ENCODE peak calls at places on chromosome 2, in four cellular contexts. E is neuronal stem cell, L is IMR-90, H is H9. Z is an unnamed sample.

GRCh38 chr2:109129921-109130725 is 1.1 kb downstream of the SH3RF3 start:
- DNase-seq in L (peak), H (peak), E (no peak), Z (peak)

GRCh38 chr2:12412898-12413305 is 303.8 kb upstream of the TRIB2 start:
- DNase-seq in H (no peak), L (peak), E (no peak), Z (no peak)

GRCh38 chr2:191703079-191703725 is 25.3 kb downstream of the NABP1 start:
- DNase-seq in E (no peak), L (no peak), H (no peak), Z (no peak)

GRCh38 chr2:138689705-138690104 is 90.5 kb downstream of the NXPH2 start:
- DNase-seq in L (no peak), E (no peak), H (no peak), Z (no peak)

GRCh38 chr2:68974946-68975665 is 670 bp downstream of the GKN1 start:
- DNase-seq in H (no peak), L (no peak), E (no peak), Z (no peak)

GRCh38 chr2:74292752-74293151 is 50.5 kb downstream of the SLC4A5 start:
- DNase-seq in L (peak), E (no peak), H (no peak), Z (no peak)

GRCh38 chr2:11858883-11859282 is 112.5 kb downstream of the LPIN1 start:
- DNase-seq in L (no peak), H (no peak), E (no peak), Z (no peak)

GRCh38 chr2:197255550-197255949 is 55.0 kb downstream of the ANKRD44 start:
- DNase-seq in H (peak), L (peak), E (peak), Z (no peak)

GRCh38 chr2:33316314-33316713 is 160.1 kb upstream of the RASGRP3 start:
- DNase-seq in E (no peak), L (no peak), H (no peak), Z (no peak)

GRCh38 chr2:124309563-124310138 is 284.6 kb downstream of the CNTNAP5 start:
- DNase-seq in L (no peak), H (no peak), E (no peak), Z (no peak)

GRCh38 chr2:210226186-210226585 is 939 bp upstream of the ACADL start:
- DNase-seq in H (no peak), E (no peak), L (no peak), Z (no peak)

GRCh38 chr2:170157025-170157684 is 20.8 kb upstream of the MYO3B start:
- DNase-seq in L (peak), E (no peak), H (no peak), Z (no peak)

GRCh38 chr2:121386707-121387106 is 101.7 kb upstream of the TFCP2L1 start:
- DNase-seq in L (peak), E (no peak), H (no peak), Z (no peak)

GRCh38 chr2:238160206-238161129 is 1.7 kb downstream of the ERFE start:
- DNase-seq in H (peak), L (peak), E (no peak), Z (peak)

GRCh38 chr2:72220170-72220569 is 72.5 kb upstream of the CYP26B1 start:
- DNase-seq in L (no peak), H (peak), E (peak), Z (peak)

GRCh38 chr2:85744771-85745601 is 8.8 kb upstream of the ATOH8 start:
- DNase-seq in L (peak), E (no peak), H (no peak), Z (no peak)

GRCh38 chr2:12819721-12820120 is 103.0 kb downstream of the TRIB2 start:
- DNase-seq in H (no peak), L (peak), E (no peak), Z (no peak)

DNA sequence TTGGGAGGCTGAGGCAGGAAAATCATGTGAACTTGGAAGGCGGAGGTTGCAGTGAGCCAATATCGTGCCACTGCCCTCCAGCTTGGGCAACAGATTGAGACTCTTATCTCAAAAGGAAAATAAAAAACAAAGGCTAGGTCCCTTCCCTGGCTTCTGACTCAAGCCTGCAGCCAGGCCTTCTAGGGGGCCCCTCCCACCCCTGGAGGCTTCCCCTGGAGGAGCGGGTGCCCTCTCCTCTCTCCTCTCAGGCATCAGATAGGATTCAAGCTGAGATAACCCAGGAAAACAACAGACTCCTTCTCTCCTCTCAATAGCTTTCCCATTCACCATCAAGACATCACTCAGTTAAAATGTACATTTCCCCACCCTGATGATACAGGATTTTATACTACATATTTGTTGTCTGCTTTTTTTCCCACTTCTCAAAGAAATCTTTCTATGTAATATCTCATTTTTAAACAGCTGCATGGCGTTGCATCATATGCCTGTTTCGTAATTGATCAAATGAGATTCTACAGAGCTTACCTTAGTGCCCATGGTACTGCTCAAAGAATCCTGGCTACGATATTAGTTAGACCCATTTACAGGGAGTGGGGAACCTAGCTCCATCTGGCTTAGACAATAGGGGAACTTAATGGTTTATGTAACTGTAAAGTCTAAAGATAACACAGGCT is 20.6 kb upstream of the C2orf72 start:
- DNase-seq in E (no peak), L (no peak), H (no peak), Z (no peak)
- H4K91ac ChIP-seq in E (no peak), L (no peak), H (no peak), Z (no peak)

GRCh38 chr2:64609229-64609994 is 44.3 kb downstream of the SERTAD2 start:
- DNase-seq in L (peak), H (peak), E (no peak), Z (peak)
- H4K91ac ChIP-seq in L (no peak), H (no peak), E (no peak), Z (no peak)

GRCh38 chr2:171409436-171409971 is 24.3 kb downstream of the METTL8 start:
- DNase-seq in H (peak), L (no peak), E (no peak), Z (no peak)
- H4K91ac ChIP-seq in H (no peak), L (peak), E (no peak), Z (peak)

GRCh38 chr2:131682122-131682944 is 154.6 kb downstream of the CCDC74A start:
- DNase-seq in L (peak), H (peak), E (peak), Z (peak)
- H4K91ac ChIP-seq in L (peak), H (no peak), E (no peak), Z (no peak)

GRCh38 chr2:127624321-127625145 is 21.4 kb upstream of the GPR17 start:
- DNase-seq in E (no peak), L (no peak), H (no peak), Z (no peak)

GRCh38 chr2:127620867-127621266 is 25.1 kb upstream of the GPR17 start:
- DNase-seq in E (no peak), H (no peak), L (no peak), Z (no peak)

GRCh38 chr2:127621981-127622431 is 23.9 kb upstream of the GPR17 start:
- DNase-seq in H (peak), E (no peak), L (no peak), Z (no peak)

GRCh38 chr2:127623388-127624320 is 22.3 kb upstream of the GPR17 start:
- DNase-seq in H (peak), L (peak), E (no peak), Z (no peak)

DNA sequence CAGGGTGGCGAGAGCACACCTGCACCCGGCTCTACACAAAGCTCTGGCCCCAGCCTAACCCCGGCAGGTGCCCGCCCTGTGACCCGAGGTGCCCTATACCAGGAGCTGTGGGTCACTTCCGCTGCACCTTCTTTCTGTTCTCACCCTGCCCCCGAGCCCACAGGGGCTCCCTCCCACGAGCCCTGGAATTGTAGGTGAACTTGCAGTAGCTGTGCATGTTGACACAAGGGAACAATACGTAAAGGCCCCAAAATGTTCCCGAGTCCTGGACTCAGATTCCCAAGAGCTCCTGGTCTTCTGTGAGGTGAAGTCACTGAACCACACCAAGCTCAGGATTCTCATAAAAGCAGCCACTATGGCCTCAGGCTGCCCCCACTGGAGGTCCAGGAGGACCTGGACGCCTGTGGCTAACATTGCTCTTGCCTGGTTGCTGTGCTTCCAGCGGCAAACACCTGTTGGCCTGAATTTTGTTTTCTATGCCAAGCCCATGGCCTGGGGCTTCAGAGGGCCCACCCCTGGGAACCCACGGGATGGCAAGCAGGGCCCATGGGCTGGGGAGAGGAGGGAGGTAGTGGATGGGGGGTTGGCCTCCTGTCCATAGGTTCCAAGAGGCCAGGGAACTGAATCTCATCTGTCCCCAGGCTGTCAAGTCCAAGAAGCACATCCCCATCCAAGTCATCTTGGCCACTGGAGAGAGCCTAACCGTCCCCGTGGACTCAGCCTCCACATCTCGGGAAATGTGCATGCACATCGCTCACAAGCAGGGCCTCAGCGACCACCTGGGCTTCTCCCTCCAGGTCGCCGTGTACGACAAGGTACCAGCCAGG is 23.2 kb upstream of the GPR17 start:
- DNase-seq in H (peak), L (no peak), E (no peak), Z (no peak)
- H4K91ac ChIP-seq in H (no peak), L (no peak), E (no peak), Z (no peak)

DNA sequence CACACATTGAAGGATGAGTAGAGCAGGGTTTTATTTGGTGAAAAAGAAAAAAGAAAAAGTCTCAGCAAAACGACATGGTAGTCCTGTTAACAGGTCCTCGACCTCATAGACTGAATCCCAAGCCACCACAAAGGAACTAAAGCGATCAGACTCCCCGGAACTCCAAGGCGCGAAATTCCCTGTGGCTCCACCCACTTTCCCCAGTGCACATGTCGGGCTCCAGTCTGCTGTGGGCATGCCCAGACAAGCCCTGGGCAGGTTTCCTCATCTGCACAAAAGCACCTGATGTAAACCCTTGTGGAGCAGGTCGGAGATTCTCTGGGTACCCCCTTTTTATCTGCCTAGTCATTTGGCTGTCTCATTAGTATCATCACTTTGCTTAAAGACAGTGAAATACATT is 170.7 kb upstream of the FSIP2 start:
- DNase-seq in H (peak), L (no peak), E (no peak), Z (no peak)
- H4K91ac ChIP-seq in H (no peak), L (no peak), E (no peak), Z (no peak)

GRCh38 chr2:20531633-20532262 is 84.9 kb downstream of the RHOB start:
- DNase-seq in H (no peak), E (no peak), L (no peak), Z (no peak)
- H4K91ac ChIP-seq in H (no peak), E (no peak), L (peak), Z (no peak)

GRCh38 chr2:232310690-232311089 is 67.9 kb upstream of the ALPP start:
- DNase-seq in H (no peak), E (no peak), L (no peak), Z (no peak)

GRCh38 chr2:232308986-232309385 is 69.6 kb upstream of the ALPP start:
- DNase-seq in H (no peak), L (no peak), E (no peak), Z (no peak)

GRCh38 chr2:232309592-232309991 is 69.0 kb upstream of the ALPP start:
- DNase-seq in E (no peak), H (no peak), L (no peak), Z (no peak)

GRCh38 chr2:232307854-232308253 is 70.7 kb upstream of the ALPP start:
- DNase-seq in E (no peak), L (no peak), H (no peak), Z (no peak)

DNA sequence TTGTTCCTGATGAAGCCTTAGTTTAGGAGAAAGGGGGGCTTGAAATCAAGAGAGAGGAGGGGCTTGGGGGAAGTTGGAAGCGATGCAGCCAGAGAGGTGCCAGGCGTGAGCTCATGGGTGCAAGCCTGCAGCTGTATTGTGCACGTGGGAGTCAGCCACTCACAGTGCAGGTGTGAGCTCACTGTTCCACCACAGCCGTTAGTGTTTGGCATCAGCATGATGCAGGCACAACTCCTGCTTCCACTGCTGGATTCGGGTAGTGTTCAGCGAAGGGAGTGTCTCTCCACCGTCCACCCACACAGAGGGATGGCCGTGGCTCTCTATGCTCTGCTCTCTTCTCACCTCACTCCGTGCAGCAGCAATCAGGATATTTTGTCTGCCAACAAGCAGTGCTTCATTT is 68.4 kb upstream of the ALPP start:
- DNase-seq in L (no peak), E (no peak), H (no peak), Z (no peak)
- H4K91ac ChIP-seq in L (no peak), E (no peak), H (no peak), Z (no peak)